ENCODE peak calls at places on chromosomes 3 and 15, in ten cellular contexts. Z is epithelial cell of proximal tubule, O is body of pancreas, K is cardiac fibroblast, M is heart left ventricle, S is fibroblast of mammary gland, Y is RWPE1, D is breast epithelium, X is upper lobe of right lung, V is coronary artery. C is an unnamed sample.

GRCh38 chr3:138727371-138727770 is 107.4 kb downstream of the PIK3CB start:
- DNase-seq in Z (no peak), M (no peak), S (no peak), Y (no peak), D (no peak), X (no peak), V (no peak), O (no peak), K (no peak), C (no peak)

GRCh38 chr3:16399473-16399872 is 114.0 kb downstream of the RFTN1 start:
- DNase-seq in O (no peak), Z (peak; percentile 74), Y (no peak), X (no peak), M (peak; percentile 58), D (no peak), S (peak; percentile 80), V (no peak), K (peak; percentile 81), C (no peak)

GRCh38 chr3:170611746-170612145 is 25.9 kb upstream of the SLC7A14 start:
- DNase-seq in D (no peak), S (no peak), K (no peak), O (no peak), Z (no peak), X (no peak), V (no peak), M (no peak), Y (no peak), C (no peak)

GRCh38 chr15:54347082-54347827 is 369.0 kb downstream of the UNC13C start:
- DNase-seq in O (no peak), V (no peak), Z (no peak), D (no peak), S (no peak), X (no peak), K (no peak), M (no peak), Y (no peak), C (no peak)

GRCh38 chr3:4525555-4526238 is 32.5 kb downstream of the ITPR1 start:
- DNase-seq in V (no peak), Y (no peak), S (no peak), O (no peak), M (no peak), Z (no peak), X (no peak), D (no peak), K (no peak), C (no peak)

GRCh38 chr3:188124184-188124583 is 29.8 kb upstream of the LPP start:
- DNase-seq in S (peak; percentile 33), X (no peak), Z (no peak), Y (no peak), K (no peak), M (no peak), O (no peak), V (no peak), D (no peak), C (no peak)

GRCh38 chr3:134474956-134475355 is 10.8 kb downstream of the ANAPC13 start:
- DNase-seq in X (no peak), M (no peak), D (no peak), K (no peak), O (no peak), V (no peak), Z (no peak), Y (no peak), S (no peak), C (no peak)

GRCh38 chr3:122356402-122356801 is 26.6 kb downstream of the MIX23 start:
- DNase-seq in Y (peak; percentile 43), K (peak; percentile 21), V (no peak), D (peak; percentile 27), S (peak; percentile 60), Z (no peak), X (peak; percentile 64), O (peak; percentile 70), M (no peak), C (no peak)

GRCh38 chr3:71673486-71673885 is 51.7 kb downstream of the EIF4E3 start:
- DNase-seq in S (peak; percentile 18), K (no peak), M (no peak), X (no peak), D (no peak), V (no peak), O (no peak), Y (no peak), Z (no peak), C (no peak)

GRCh38 chr3:31804251-31805051 is 176.6 kb downstream of the OSBPL10 start:
- DNase-seq in X (no peak), D (no peak), O (no peak), Y (no peak), M (no peak), Z (no peak), K (no peak), V (no peak), S (no peak), C (no peak)

GRCh38 chr15:92906563-92907081 is 6.5 kb downstream of the CHD2 start:
- DNase-seq in M (no peak), Z (no peak), D (no peak), K (no peak), X (no peak), O (no peak), Y (peak; percentile 62), V (no peak), S (peak; percentile 76), C (no peak)

GRCh38 chr3:151726016-151726415 is 7.7 kb upstream of the AADACL2 start:
- DNase-seq in M (no peak), V (no peak), Y (no peak), D (no peak), S (no peak), O (no peak), K (peak; percentile 60), Z (no peak), X (no peak), C (no peak)

GRCh38 chr3:15116032-15116653 is 17.2 kb upstream of the RBSN start:
- DNase-seq in M (no peak), V (peak; percentile 16), K (no peak), S (no peak), Y (no peak), O (no peak), Z (no peak), X (no peak), D (no peak), C (no peak)

GRCh38 chr15:78929536-78930264 is 15.1 kb downstream of the CTSH start:
- DNase-seq in S (no peak), Y (no peak), M (no peak), X (peak; percentile 58), D (peak; percentile 71), V (no peak), O (no peak), Z (no peak), K (no peak), C (no peak)

GRCh38 chr3:42979044-42979962 is at the start of gene GASK1A:
- DNase-seq in D (no peak), X (peak; percentile 74), Z (no peak), S (no peak), O (peak; percentile 47), K (no peak), M (peak; percentile 38), Y (peak; percentile 16), V (no peak), C (no peak)

GRCh38 chr3:104596054-104596453 is 770.7 kb upstream of the ALCAM start:
- DNase-seq in V (no peak), S (no peak), O (no peak), D (no peak), Y (no peak), Z (no peak), X (no peak), M (no peak), K (no peak), C (no peak)

GRCh38 chr3:10370429-10370828 is 49.5 kb upstream of the SEC13 start:
- DNase-seq in X (no peak), Y (no peak), Z (peak; percentile 15), S (peak; percentile 71), V (no peak), O (no peak), M (no peak), K (peak; percentile 62), D (no peak), C (no peak)

GRCh38 chr3:72633534-72633933 is 214.7 kb downstream of the SHQ1 start:
- DNase-seq in M (no peak), S (no peak), K (no peak), X (no peak), D (no peak), V (no peak), O (no peak), Y (no peak), Z (no peak), C (no peak)

DNA sequence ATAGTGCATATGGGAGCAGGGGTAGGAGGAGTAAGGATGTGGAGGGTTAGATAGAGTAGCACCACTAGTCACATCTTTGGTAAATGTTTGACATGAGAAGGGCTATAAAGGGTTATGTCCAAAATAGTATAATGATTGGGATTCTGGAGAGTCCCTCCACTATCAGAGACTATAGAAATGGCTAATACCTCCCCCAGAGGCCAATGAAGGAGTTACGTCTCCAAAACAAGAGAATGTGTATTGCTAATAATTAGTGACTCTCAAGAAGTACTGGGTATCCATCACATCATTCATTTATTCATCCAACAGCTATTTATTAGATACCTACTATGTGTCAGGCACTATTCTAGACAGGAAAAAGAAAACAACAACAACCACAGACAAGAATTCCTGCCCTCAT is 203.7 kb upstream of the UMPS start:
- DNase-seq in K (no peak), D (no peak), M (no peak), X (no peak), Z (no peak), Y (no peak), O (no peak), V (no peak), S (no peak), C (no peak)
- TF ChIP-seq CTCF in K (peak; percentile 26), D (no peak), M (peak; percentile 7), X (no peak), Z (peak; percentile 25), Y (no peak), O (no peak), V (no peak), S (peak; percentile 16), C (no peak)

GRCh38 chr3:149752788-149753136 is 473 bp upstream of the COMMD2 start:
- DNase-seq in X (no peak), Z (no peak), K (no peak), S (no peak), Y (no peak), O (no peak), M (no peak), D (no peak), V (no peak), C (no peak)
- TF ChIP-seq CTCF in X (no peak), Z (no peak), K (no peak), S (no peak), Y (no peak), O (no peak), M (no peak), D (no peak), V (no peak), C (no peak)

GRCh38 chr15:74988007-74988800 is 7.2 kb upstream of the SCAMP5 start:
- DNase-seq in K (peak; percentile 62), X (no peak), M (no peak), Y (peak; percentile 57), S (peak; percentile 30), Z (no peak), D (no peak), V (no peak), O (peak; percentile 42), C (no peak)
- TF ChIP-seq CTCF in K (peak; percentile 65), X (peak; percentile 50), M (peak; percentile 21), Y (peak; percentile 66), S (peak; percentile 33), Z (peak; percentile 86), D (no peak), V (no peak), O (peak; percentile 33), C (peak; percentile 49)

DNA sequence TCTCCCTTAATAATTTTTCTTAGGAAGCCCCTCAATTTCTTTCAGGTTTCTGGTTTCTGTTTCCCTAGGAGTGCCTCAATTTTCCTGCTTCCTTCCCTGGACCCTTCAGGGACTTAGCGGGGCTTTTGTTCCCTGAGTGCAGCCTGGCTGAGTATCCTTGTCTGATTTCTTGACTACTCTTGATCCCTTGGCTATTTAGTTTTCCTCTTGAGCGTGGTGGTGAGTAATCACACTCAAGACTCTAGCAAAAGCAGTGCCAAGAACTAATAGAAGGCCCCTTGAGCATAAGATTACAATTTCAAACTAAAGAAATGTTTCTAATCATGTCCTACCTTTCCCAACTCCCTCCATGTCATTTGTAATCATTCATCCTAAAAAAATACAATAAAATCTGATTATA is 94.3 kb upstream of the C3orf80 start:
- DNase-seq in Y (no peak), X (no peak), Z (no peak), S (peak; percentile 75), O (no peak), K (peak; percentile 67), D (no peak), V (no peak), M (no peak), C (no peak)
- TF ChIP-seq CTCF in Y (no peak), X (no peak), Z (no peak), S (no peak), O (no peak), K (no peak), D (no peak), V (no peak), M (no peak), C (no peak)